ENCODE peak calls at places on chromosomes 7 and 10, in eight cellular contexts. H is body of pancreas; V is coronary artery; Y is fibroblast of pulmonary artery; X is gastrocnemius medialis; F is GM23248; S is CD8-positive, alpha-beta T cell; R is CD8-positive, alpha-beta memory T cell. M is an unnamed sample.

GRCh38 chr10:23514321-23514720 is 75.4 kb downstream of the OTUD1 start:
- DNase-seq in F (peak; percentile 23), S (no peak), V (no peak), R (no peak), X (no peak), Y (no peak), H (no peak), M (no peak)

GRCh38 chr7:23530901-23531793 is 634 bp downstream of the TRA2A start:
- DNase-seq in F (peak; percentile 86), Y (peak; percentile 73), R (peak; percentile 40), H (no peak), S (peak; percentile 63), X (peak; percentile 48), V (peak; percentile 78), M (peak; percentile 68)

GRCh38 chr7:125118444-125118843 is 188.8 kb upstream of the POT1 start:
- DNase-seq in S (no peak), Y (no peak), F (no peak), H (no peak), X (no peak), R (no peak), V (no peak), M (no peak)

GRCh38 chr7:104962781-104963180 is 51.2 kb upstream of the KMT2E start:
- DNase-seq in S (no peak), V (no peak), X (no peak), R (no peak), H (no peak), Y (no peak), F (peak; percentile 51), M (no peak)

GRCh38 chr7:133300811-133301210 is 47.9 kb downstream of the EXOC4 start:
- DNase-seq in S (no peak), H (no peak), X (no peak), V (no peak), F (no peak), Y (peak; percentile 26), R (no peak), M (no peak)

GRCh38 chr7:25294624-25295023 is 66.3 kb upstream of the NPVF start:
- DNase-seq in R (no peak), H (no peak), F (no peak), S (no peak), Y (no peak), V (no peak), X (no peak), M (no peak)

GRCh38 chr10:98513704-98514103 is 67.0 kb upstream of the HPS1 start:
- DNase-seq in V (no peak), Y (no peak), X (no peak), F (no peak), R (no peak), H (no peak), S (no peak), M (no peak)

GRCh38 chr7:78769551-78770101 is 683.8 kb downstream of the MAGI2 start:
- DNase-seq in X (no peak), R (no peak), F (peak; percentile 56), V (no peak), Y (no peak), H (no peak), S (no peak), M (no peak)

GRCh38 chr7:135710417-135711138 is 17.4 kb downstream of the SLC13A4 start:
- DNase-seq in R (no peak), Y (no peak), X (no peak), V (no peak), H (no peak), S (no peak), F (peak; percentile 27), M (no peak)

GRCh38 chr7:74452748-74453320 is 872 bp upstream of the GTF2IRD1 start:
- DNase-seq in F (peak; percentile 52), S (peak; percentile 61), X (peak; percentile 74), H (peak; percentile 38), R (no peak), Y (no peak), V (no peak), M (peak; percentile 36)

GRCh38 chr7:74453321-74454011 is at the start of gene GTF2IRD1:
- DNase-seq in V (no peak), H (peak; percentile 68), S (peak; percentile 60), Y (peak; percentile 74), R (peak; percentile 19), F (peak; percentile 76), X (peak; percentile 80), M (peak; percentile 65)

GRCh38 chr7:74455933-74456332 is 2.2 kb downstream of the GTF2IRD1 start:
- DNase-seq in X (peak; percentile 69), V (no peak), S (no peak), H (peak; percentile 26), R (no peak), F (peak; percentile 18), Y (peak; percentile 21), M (no peak)

GRCh38 chr7:74454948-74455804 is 1.5 kb downstream of the GTF2IRD1 start:
- DNase-seq in Y (no peak), H (peak; percentile 86), S (no peak), X (peak; percentile 91), F (peak; percentile 23), R (no peak), V (no peak), M (no peak)

GRCh38 chr7:74454059-74454947 is 597 bp downstream of the GTF2IRD1 start:
- DNase-seq in Y (no peak), S (no peak), H (peak; percentile 48), V (no peak), F (peak; percentile 28), X (peak; percentile 56), R (no peak), M (no peak)
- H3K4me3 ChIP-seq in Y (peak overlapping the region; percentile 61), S (no peak overlapping the region), H (peak overlapping the region; percentile 70), V (peak overlapping the region; percentile 94), F (peak overlapping the region; percentile 83), X (peak overlapping the region; percentile 90), R (no peak overlapping the region), M (peak overlapping the region; percentile 71)

GRCh38 chr7:100167912-100168323 is 499 bp downstream of the GAL3ST4 start:
- DNase-seq in S (no peak), V (no peak), Y (no peak), R (no peak), H (no peak), F (peak; percentile 11), X (no peak), M (peak; percentile 9)
- H3K4me3 ChIP-seq in S (peak overlapping the region; percentile 59), V (peak overlapping the region; percentile 68), Y (peak overlapping the region; percentile 48), R (peak overlapping the region; percentile 82), H (no peak overlapping the region), F (peak overlapping the region; percentile 66), X (peak overlapping the region; percentile 53), M (peak overlapping the region; percentile 59)

GRCh38 chr7:151727579-151728285 is 149.2 kb downstream of the PRKAG2 start:
- DNase-seq in V (peak; percentile 80), F (peak; percentile 100), X (peak; percentile 86), R (no peak), Y (peak; percentile 88), S (no peak), H (no peak), M (peak; percentile 95)
- H3K4me3 ChIP-seq in V (no peak overlapping the region), F (peak overlapping the region; percentile 11), X (no peak overlapping the region), R (no peak overlapping the region), Y (no peak overlapping the region), S (no peak overlapping the region), H (no peak overlapping the region), M (no peak overlapping the region)

GRCh38 chr10:122154034-122154732 is 116.9 kb upstream of the BTBD16 start:
- DNase-seq in Y (no peak), V (no peak), X (no peak), R (no peak), S (no peak), H (no peak), F (no peak), M (no peak)
- H3K4me3 ChIP-seq in Y (no peak overlapping the region), V (peak overlapping the region; percentile 42), X (no peak overlapping the region), R (no peak overlapping the region), S (no peak overlapping the region), H (no peak overlapping the region), F (no peak overlapping the region), M (no peak overlapping the region)

GRCh38 chr10:86956841-86957448 is 470 bp downstream of the MMRN2 start:
- DNase-seq in Y (no peak), S (no peak), H (no peak), X (no peak), R (no peak), F (no peak), V (peak; percentile 72), M (no peak)
- H3K4me3 ChIP-seq in Y (peak overlapping the region; percentile 29), S (no peak overlapping the region), H (no peak overlapping the region), X (peak overlapping the region; percentile 55), R (no peak overlapping the region), F (no peak overlapping the region), V (peak overlapping the region; percentile 66), M (no peak overlapping the region)

GRCh38 chr7:29488203-29488970 is 75.2 kb upstream of the PRR15 start:
- DNase-seq in V (no peak), Y (no peak), X (no peak), H (no peak), S (no peak), F (no peak), R (no peak), M (no peak)

GRCh38 chr7:29488977-29489376 is 74.7 kb upstream of the PRR15 start:
- DNase-seq in X (no peak), S (no peak), V (no peak), R (no peak), Y (peak; percentile 92), H (no peak), F (peak; percentile 89), M (peak; percentile 95)

GRCh38 chr7:29486191-29486700 is 77.4 kb upstream of the PRR15 start:
- DNase-seq in F (no peak), H (no peak), S (no peak), Y (no peak), V (no peak), R (no peak), X (no peak), M (no peak)

GRCh38 chr7:29487424-29487823 is 76.2 kb upstream of the PRR15 start:
- DNase-seq in V (no peak), Y (no peak), S (no peak), X (no peak), F (no peak), H (no peak), R (no peak), M (no peak)

GRCh38 chr7:29490094-29490607 is 73.5 kb upstream of the PRR15 start:
- DNase-seq in V (no peak), Y (no peak), S (no peak), R (no peak), X (no peak), H (no peak), F (no peak), M (no peak)
- H3K4me3 ChIP-seq in V (no peak overlapping the region), Y (no peak overlapping the region), S (no peak overlapping the region), R (no peak overlapping the region), X (no peak overlapping the region), H (no peak overlapping the region), F (no peak overlapping the region), M (no peak overlapping the region)

M was measured in AG10803.